ENCODE peak calls at places on chromosomes 11 and 22, in ten cellular contexts. One of them, this sample, is unnamed.

GRCh38 chr22:22706253-22706940 is 62.0 kb downstream of the GGTLC2 start:
- DNase-seq in pancreas: no peak
- DNase-seq in kidney: no peak
- DNase-seq in cardiac fibroblast: no peak
- DNase-seq in nephron progenitor cell: no peak
- DNase-seq in esophagus squamous epithelium: no peak
- DNase-seq in AG04450: no peak
- DNase-seq in lung: no peak
- DNase-seq in fibroblast of the conjunctiva: no peak
- DNase-seq in HuH-7: no peak
- DNase-seq in this sample: no peak

GRCh38 chr22:27223317-27224177 is 566.2 kb downstream of the MIAT start:
- DNase-seq in pancreas: no peak
- DNase-seq in kidney: no peak
- DNase-seq in cardiac fibroblast: peak
- DNase-seq in nephron progenitor cell: no peak
- DNase-seq in esophagus squamous epithelium: no peak
- DNase-seq in AG04450: peak
- DNase-seq in lung: no peak
- DNase-seq in fibroblast of the conjunctiva: no peak
- DNase-seq in HuH-7: no peak
- DNase-seq in this sample: no peak

GRCh38 chr11:28107331-28107725 is 628 bp downstream of the KIF18A start:
- DNase-seq in pancreas: no peak
- DNase-seq in kidney: no peak
- DNase-seq in cardiac fibroblast: peak
- DNase-seq in nephron progenitor cell: peak
- DNase-seq in esophagus squamous epithelium: no peak
- DNase-seq in AG04450: no peak
- DNase-seq in lung: no peak
- DNase-seq in fibroblast of the conjunctiva: no peak
- DNase-seq in HuH-7: peak
- DNase-seq in this sample: no peak

GRCh38 chr11:73228268-73229134 is 10.4 kb downstream of the P2RY2 start:
- DNase-seq in pancreas: no peak
- DNase-seq in kidney: peak
- DNase-seq in cardiac fibroblast: no peak
- DNase-seq in nephron progenitor cell: peak
- DNase-seq in esophagus squamous epithelium: no peak
- DNase-seq in AG04450: no peak
- DNase-seq in lung: no peak
- DNase-seq in fibroblast of the conjunctiva: no peak
- DNase-seq in HuH-7: no peak
- DNase-seq in this sample: no peak

GRCh38 chr11:209275-210121 is 2.0 kb downstream of the RIC8A start:
- DNase-seq in pancreas: peak
- DNase-seq in kidney: peak
- DNase-seq in cardiac fibroblast: peak
- DNase-seq in nephron progenitor cell: no peak
- DNase-seq in esophagus squamous epithelium: no peak
- DNase-seq in AG04450: no peak
- DNase-seq in lung: no peak
- DNase-seq in fibroblast of the conjunctiva: no peak
- DNase-seq in HuH-7: no peak
- DNase-seq in this sample: no peak

GRCh38 chr22:30877662-30878515 is 90.7 kb downstream of the MORC2 start:
- DNase-seq in pancreas: no peak
- DNase-seq in kidney: peak
- DNase-seq in cardiac fibroblast: no peak
- DNase-seq in nephron progenitor cell: no peak
- DNase-seq in esophagus squamous epithelium: no peak
- DNase-seq in AG04450: no peak
- DNase-seq in lung: no peak
- DNase-seq in fibroblast of the conjunctiva: no peak
- DNase-seq in HuH-7: no peak
- DNase-seq in this sample: no peak

GRCh38 chr11:67071420-67072284 is 15.0 kb downstream of the RHOD start:
- DNase-seq in pancreas: no peak
- DNase-seq in kidney: no peak
- DNase-seq in cardiac fibroblast: peak
- DNase-seq in nephron progenitor cell: peak
- DNase-seq in esophagus squamous epithelium: no peak
- DNase-seq in AG04450: no peak
- DNase-seq in lung: peak
- DNase-seq in fibroblast of the conjunctiva: peak
- DNase-seq in HuH-7: peak
- DNase-seq in this sample: no peak

GRCh38 chr22:44369916-44370804 is 57.4 kb upstream of the SHISAL1 start:
- DNase-seq in pancreas: peak
- DNase-seq in kidney: peak
- DNase-seq in cardiac fibroblast: no peak
- DNase-seq in nephron progenitor cell: no peak
- DNase-seq in esophagus squamous epithelium: no peak
- DNase-seq in AG04450: no peak
- DNase-seq in lung: no peak
- DNase-seq in fibroblast of the conjunctiva: no peak
- DNase-seq in HuH-7: no peak
- DNase-seq in this sample: no peak

GRCh38 chr11:67504023-67504949 is 877 bp downstream of the PITPNM1 start:
- DNase-seq in pancreas: peak
- DNase-seq in kidney: peak
- DNase-seq in cardiac fibroblast: peak
- DNase-seq in nephron progenitor cell: peak
- DNase-seq in esophagus squamous epithelium: no peak
- DNase-seq in AG04450: no peak
- DNase-seq in lung: no peak
- DNase-seq in fibroblast of the conjunctiva: no peak
- DNase-seq in HuH-7: peak
- DNase-seq in this sample: no peak

GRCh38 chr11:118012083-118012669 is 26.0 kb downstream of the IL10RA start:
- DNase-seq in pancreas: no peak
- DNase-seq in kidney: no peak
- DNase-seq in cardiac fibroblast: peak
- DNase-seq in nephron progenitor cell: no peak
- DNase-seq in esophagus squamous epithelium: no peak
- DNase-seq in AG04450: no peak
- DNase-seq in lung: no peak
- DNase-seq in fibroblast of the conjunctiva: no peak
- DNase-seq in HuH-7: no peak
- DNase-seq in this sample: peak

GRCh38 chr11:74929431-74930363 is 19.2 kb downstream of the XRRA1 start:
- DNase-seq in pancreas: no peak
- DNase-seq in kidney: no peak
- DNase-seq in cardiac fibroblast: peak
- DNase-seq in nephron progenitor cell: peak
- DNase-seq in esophagus squamous epithelium: peak
- DNase-seq in AG04450: peak
- DNase-seq in lung: peak
- DNase-seq in fibroblast of the conjunctiva: peak
- DNase-seq in HuH-7: peak
- DNase-seq in this sample: no peak

GRCh38 chr11:128026596-128026995 is 560.8 kb downstream of the ETS1 start:
- DNase-seq in pancreas: no peak
- DNase-seq in kidney: no peak
- DNase-seq in cardiac fibroblast: peak
- DNase-seq in nephron progenitor cell: no peak
- DNase-seq in esophagus squamous epithelium: no peak
- DNase-seq in AG04450: peak
- DNase-seq in lung: no peak
- DNase-seq in fibroblast of the conjunctiva: peak
- DNase-seq in HuH-7: no peak
- DNase-seq in this sample: no peak

GRCh38 chr11:109123811-109124787 is 297.9 kb upstream of the C11orf87 start:
- DNase-seq in pancreas: peak
- DNase-seq in kidney: no peak
- DNase-seq in cardiac fibroblast: peak
- DNase-seq in nephron progenitor cell: peak
- DNase-seq in esophagus squamous epithelium: no peak
- DNase-seq in AG04450: no peak
- DNase-seq in lung: no peak
- DNase-seq in fibroblast of the conjunctiva: no peak
- DNase-seq in HuH-7: no peak
- DNase-seq in this sample: no peak

GRCh38 chr11:100681064-100681502 is 6.0 kb upstream of the ARHGAP42 start:
- DNase-seq in pancreas: no peak
- DNase-seq in kidney: no peak
- DNase-seq in cardiac fibroblast: peak
- DNase-seq in nephron progenitor cell: peak
- DNase-seq in esophagus squamous epithelium: no peak
- DNase-seq in AG04450: no peak
- DNase-seq in lung: peak
- DNase-seq in fibroblast of the conjunctiva: no peak
- DNase-seq in HuH-7: peak
- DNase-seq in this sample: no peak

GRCh38 chr11:100203789-100204188 is 483.3 kb upstream of the ARHGAP42 start:
- DNase-seq in pancreas: no peak
- DNase-seq in kidney: no peak
- DNase-seq in cardiac fibroblast: no peak
- DNase-seq in nephron progenitor cell: no peak
- DNase-seq in esophagus squamous epithelium: no peak
- DNase-seq in AG04450: no peak
- DNase-seq in lung: no peak
- DNase-seq in fibroblast of the conjunctiva: peak
- DNase-seq in HuH-7: no peak
- DNase-seq in this sample: no peak

GRCh38 chr11:19670030-19670761 is 42.4 kb upstream of the NAV2 start:
- DNase-seq in pancreas: no peak
- DNase-seq in kidney: no peak
- DNase-seq in cardiac fibroblast: peak
- DNase-seq in nephron progenitor cell: no peak
- DNase-seq in esophagus squamous epithelium: no peak
- DNase-seq in AG04450: no peak
- DNase-seq in lung: no peak
- DNase-seq in fibroblast of the conjunctiva: no peak
- DNase-seq in HuH-7: no peak
- DNase-seq in this sample: no peak

GRCh38 chr11:80282643-80283042 is 841.8 kb upstream of the TENM4 start:
- DNase-seq in pancreas: no peak
- DNase-seq in kidney: no peak
- DNase-seq in cardiac fibroblast: no peak
- DNase-seq in nephron progenitor cell: no peak
- DNase-seq in esophagus squamous epithelium: no peak
- DNase-seq in AG04450: no peak
- DNase-seq in lung: no peak
- DNase-seq in fibroblast of the conjunctiva: no peak
- DNase-seq in HuH-7: no peak
- DNase-seq in this sample: no peak

GRCh38 chr22:24040946-24041345 is 29.8 kb downstream of the CABIN1 start:
- DNase-seq in pancreas: no peak
- DNase-seq in kidney: no peak
- DNase-seq in cardiac fibroblast: no peak
- DNase-seq in nephron progenitor cell: no peak
- DNase-seq in esophagus squamous epithelium: no peak
- DNase-seq in AG04450: no peak
- DNase-seq in lung: no peak
- DNase-seq in fibroblast of the conjunctiva: no peak
- DNase-seq in HuH-7: no peak
- DNase-seq in this sample: peak

GRCh38 chr22:21948824-21949568 is 3.7 kb downstream of the PPM1F start:
- DNase-seq in pancreas: no peak
- DNase-seq in kidney: no peak
- DNase-seq in cardiac fibroblast: no peak
- DNase-seq in nephron progenitor cell: no peak
- DNase-seq in esophagus squamous epithelium: no peak
- DNase-seq in AG04450: no peak
- DNase-seq in lung: no peak
- DNase-seq in fibroblast of the conjunctiva: no peak
- DNase-seq in HuH-7: no peak
- DNase-seq in this sample: no peak

This sample was measured in esophagus muscularis mucosa.